ENCODE peak calls at places on chromosome 16, in four cellular contexts. Y is tibial nerve, E is stomach, Q is spleen. N is an unnamed sample. For H3K4me1 and H3K36me3, the result is how much of the 10 kb centered on the place peaks cover.

GRCh38 chr16:31168848-31169247 is 11.1 kb upstream of the FUS start:
- DNase-seq in E (no peak), Q (no peak), Y (no peak), N (no peak)

GRCh38 chr16:69243479-69243878 is 56.5 kb downstream of the SNTB2 start:
- DNase-seq in E (no peak), Q (no peak), Y (no peak), N (no peak)

GRCh38 chr16:9270941-9271340 is 179.5 kb downstream of the HAPSTR1 start:
- DNase-seq in Y (no peak), Q (no peak), E (no peak), N (no peak)

GRCh38 chr16:57736419-57737281 is 1.1 kb downstream of the KATNB1 start:
- DNase-seq in Y (no peak), Q (peak), E (peak), N (peak)

GRCh38 chr16:83619381-83620150 is 188.2 kb upstream of the HSBP1 start:
- DNase-seq in E (no peak), Q (no peak), Y (no peak), N (no peak)

GRCh38 chr16:24523569-24523968 is 15.8 kb upstream of the RBBP6 start:
- DNase-seq in Q (no peak), Y (no peak), E (no peak), N (no peak)

GRCh38 chr16:5428932-5429331 is 331.3 kb upstream of the EEF2KMT start:
- DNase-seq in Y (no peak), E (no peak), Q (no peak), N (no peak)

GRCh38 chr16:87671715-87672270 is 69.5 kb downstream of the JPH3 start:
- DNase-seq in Y (no peak), Q (no peak), E (no peak), N (no peak)

GRCh38 chr16:69378760-69379159 is 7.0 kb downstream of the TERF2 start:
- DNase-seq in Y (no peak), Q (no peak), E (no peak), N (no peak)

GRCh38 chr16:46822270-46822669 is 8.7 kb downstream of the C16orf87 start:
- DNase-seq in Y (no peak), Q (no peak), E (no peak), N (no peak)

GRCh38 chr16:23504076-23504452 is 6.2 kb downstream of the GGA2 start:
- DNase-seq in Q (no peak), E (no peak), Y (no peak), N (no peak)

GRCh38 chr16:89038221-89038721 is 55.4 kb upstream of the ACSF3 start:
- DNase-seq in Y (no peak), Q (peak), E (no peak), N (no peak)

GRCh38 chr16:50040028-50040427 is 15.0 kb downstream of the CNEP1R1 start:
- DNase-seq in Q (no peak), Y (no peak), E (no peak), N (no peak)
- H3K4me3 ChIP-seq in Q (no peak), Y (no peak), E (no peak), N (no peak)

DNA sequence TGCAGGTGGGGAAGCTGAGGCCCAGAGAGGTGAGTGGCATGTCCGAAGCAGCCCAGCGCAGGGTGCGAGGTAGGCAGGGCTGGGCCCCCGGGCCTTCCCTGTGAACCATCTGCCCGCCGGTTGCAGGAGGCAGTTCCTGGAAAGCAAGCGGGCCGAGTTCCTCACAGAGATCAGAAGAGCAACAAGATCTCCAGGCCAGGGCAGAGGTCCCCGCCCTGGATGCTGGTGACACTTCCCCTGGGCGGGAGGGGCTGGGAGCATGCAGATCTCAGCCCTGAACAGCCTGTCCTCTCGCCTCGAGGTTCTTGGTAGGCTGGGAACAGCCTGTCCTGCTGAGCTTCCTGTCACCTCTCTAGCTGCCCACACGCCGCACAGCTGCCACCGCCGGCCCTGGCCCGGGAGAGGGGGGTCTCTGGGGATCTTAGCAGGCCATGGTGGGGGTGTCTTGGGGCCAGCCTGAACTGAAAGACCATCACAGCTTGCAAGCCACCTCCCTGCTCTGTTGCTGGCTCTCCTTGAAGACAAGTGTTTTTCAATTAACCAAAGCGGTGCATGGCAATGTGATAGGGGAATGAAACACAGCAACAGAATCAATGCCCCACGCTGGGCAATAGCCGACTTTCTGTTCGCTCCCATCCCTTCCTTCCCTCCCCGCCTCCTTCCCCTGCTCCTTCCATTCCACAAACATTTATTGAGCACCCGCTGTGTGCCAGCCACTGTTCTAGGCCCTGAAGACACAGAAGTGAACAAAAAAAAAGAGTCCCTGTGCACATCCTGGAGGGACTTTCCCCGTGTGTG is 31.7 kb downstream of the SOCS1 start:
- DNase-seq in E (peak), Y (peak), Q (peak), N (peak)
- H3K4me1 ChIP-seq in E (under half), Y (under half), Q (half or more), N (under half)

GRCh38 chr16:1546430-1546829 is 13.0 kb downstream of the TMEM204 start:
- DNase-seq in Y (no peak), E (no peak), Q (no peak), N (no peak)
- H3K36me3 ChIP-seq in Y (under half), E (under half), Q (under half), N (under half)

DNA sequence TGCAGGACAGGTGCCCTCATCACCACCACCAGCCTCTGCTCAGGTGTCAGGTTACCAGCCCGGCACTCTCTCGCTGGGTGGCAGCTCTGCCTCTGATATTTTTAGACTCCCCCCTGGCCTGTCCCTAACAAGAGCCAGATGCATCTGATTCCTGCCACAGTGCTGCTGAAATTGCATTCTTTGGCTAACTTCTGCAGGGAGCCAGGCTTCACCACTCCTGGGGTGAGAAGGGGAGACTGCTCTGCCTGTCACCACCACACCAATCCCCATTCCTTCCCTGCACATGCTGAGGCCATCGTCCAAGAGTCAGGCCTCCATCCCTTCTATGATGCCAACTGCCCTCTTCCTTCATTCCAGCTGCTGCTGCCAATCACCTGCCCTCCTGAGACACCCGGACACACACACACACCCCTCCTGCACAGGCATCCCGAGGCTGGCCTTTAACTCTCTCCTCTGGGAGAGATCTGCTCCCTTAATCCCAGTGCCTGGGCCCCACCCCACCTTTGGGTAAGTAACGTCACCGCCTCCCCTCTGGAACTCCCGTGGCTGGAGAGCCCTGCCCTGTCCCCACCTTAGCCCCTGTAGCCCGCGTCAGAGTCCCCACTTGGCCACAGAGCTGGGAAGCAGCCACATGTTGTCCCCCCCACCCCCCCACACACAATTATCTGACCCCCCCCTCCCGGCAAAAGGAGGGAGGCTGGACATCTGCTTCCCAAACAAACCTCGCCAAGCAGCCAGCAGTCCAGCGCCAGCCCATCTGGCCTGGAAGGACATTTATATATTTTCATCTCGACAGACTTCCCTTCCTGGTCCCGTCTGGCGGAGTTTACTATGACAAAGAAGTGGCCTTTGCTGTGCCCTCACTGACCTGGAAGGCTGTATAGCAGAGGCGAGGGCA is 2.8 kb downstream of the EMP2 start:
- DNase-seq in E (no peak), Q (no peak), Y (no peak), N (peak)
- H3K4me3 ChIP-seq in E (peak), Q (no peak), Y (peak), N (peak)

GRCh38 chr16:50261707-50262235 is 4.6 kb upstream of the ADCY7 start:
- DNase-seq in Q (peak), Y (no peak), E (peak), N (peak)
- H3K4me1 ChIP-seq in Q (half or more), Y (under half), E (under half), N (under half)

DNA sequence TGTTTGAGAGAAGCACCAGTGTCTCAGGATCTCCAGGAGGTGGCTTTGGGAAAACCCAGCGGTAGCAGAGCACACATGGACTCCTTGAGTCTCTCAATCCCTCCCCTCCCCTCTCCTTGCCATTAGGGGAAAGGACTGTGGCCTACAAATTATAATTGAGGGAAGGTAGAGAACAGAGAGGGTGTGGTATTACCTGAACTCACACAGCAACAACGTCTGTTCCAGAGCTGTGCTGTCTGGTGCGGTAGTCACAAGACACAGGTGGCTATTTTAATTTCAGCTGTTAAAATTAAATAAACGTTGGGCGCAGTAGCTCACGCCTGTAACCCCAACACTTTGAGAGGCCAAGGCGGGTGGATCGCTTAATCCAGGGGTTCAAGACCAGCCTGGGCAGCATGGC is 110.2 kb downstream of the ABCC6 start:
- DNase-seq in E (no peak), Q (no peak), Y (no peak), N (no peak)
- H3K36me3 ChIP-seq in E (half or more), Q (under half), Y (half or more), N (half or more)

DNA sequence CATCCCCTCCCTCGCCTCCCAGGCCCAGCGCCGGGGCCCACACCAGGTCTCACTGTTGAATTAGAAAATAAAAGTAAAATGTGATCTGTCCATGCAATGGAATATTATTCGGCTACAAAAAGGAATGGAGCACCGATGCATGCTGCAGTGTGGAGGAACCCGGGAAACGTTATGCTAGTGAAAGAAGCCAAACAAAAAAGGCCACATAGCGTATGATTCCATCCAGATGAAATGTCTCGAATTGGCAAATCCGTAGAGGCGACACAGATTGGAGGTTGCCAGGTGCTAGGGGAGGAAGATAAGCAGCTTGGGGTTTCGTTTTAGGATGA is 972 bp upstream of the ADCY9 start:
- DNase-seq in Q (peak), E (no peak), Y (no peak), N (no peak)
- H3K4me3 ChIP-seq in Q (peak), E (peak), Y (peak), N (peak)

DNA sequence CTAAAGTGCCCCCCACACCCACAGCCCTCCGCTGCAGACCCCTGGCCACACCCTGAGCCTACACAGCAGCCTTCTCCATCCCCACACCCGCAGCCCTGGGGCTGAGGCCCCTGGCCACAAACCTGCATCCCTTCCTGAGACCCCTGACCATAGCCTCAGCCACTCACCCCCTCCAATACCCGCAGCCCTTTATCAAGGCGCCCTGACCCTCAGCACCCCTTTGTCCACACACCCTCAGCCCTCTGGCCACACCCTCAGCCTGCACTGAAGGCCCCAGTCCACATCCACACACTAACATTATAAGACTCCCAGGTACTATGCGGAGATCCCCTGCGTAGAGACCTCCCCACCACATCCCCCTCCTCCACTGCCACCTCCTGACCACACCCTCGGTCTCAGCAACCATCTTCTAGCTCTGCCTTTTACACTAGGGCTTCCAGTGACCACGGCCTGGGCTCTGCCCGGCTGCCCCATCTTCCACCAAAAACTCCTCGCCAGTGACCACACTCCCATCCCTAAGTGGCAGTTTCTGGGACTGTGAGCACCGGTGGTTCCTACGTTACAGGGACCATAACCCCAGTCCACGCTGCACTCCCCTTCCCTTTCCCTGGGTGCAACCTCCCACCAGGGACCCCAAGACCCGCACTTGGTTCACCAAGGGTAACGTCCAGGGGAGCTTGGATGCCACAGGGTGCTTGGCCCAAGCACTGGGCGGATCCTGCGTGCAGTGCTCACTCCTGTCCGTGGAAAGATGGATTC is 818 bp downstream of the TPPP3 start:
- DNase-seq in E (no peak), Q (peak), Y (no peak), N (peak)
- H3K4me1 ChIP-seq in E (under half), Q (half or more), Y (under half), N (under half)

N was measured in upper lobe of right lung.